ENCODE peak calls at places on chromosomes 12 and 14, in ten cellular contexts. J is right atrium auricular region, Z is tibial artery, X is left ventricle myocardium inferior, E is mesothelial cell of epicardium, U is AG09319, Y is HFFc6, A is epithelial cell of esophagus, Q is psoas muscle, S is cardiac fibroblast. N is an unnamed sample.
A peak's percentile ranks its signal among the peaks of the same experiment; 100 is the strongest.

GRCh38 chr14:59098377-59098776 is 90.1 kb upstream of the DAAM1 start:
- DNase-seq in J (no peak), Z (no peak), X (no peak), E (no peak), U (peak; percentile 40), Y (peak; percentile 94), A (peak; percentile 90), Q (no peak), S (peak; percentile 76), N (no peak)

GRCh38 chr14:70931008-70931407 is 23.7 kb downstream of the PCNX1 start:
- DNase-seq in J (no peak), Z (no peak), X (no peak), E (no peak), U (no peak), Y (no peak), A (peak; percentile 54), Q (no peak), S (no peak), N (no peak)

GRCh38 chr12:109289004-109289403 is 20.1 kb downstream of the FOXN4 start:
- DNase-seq in J (no peak), Z (no peak), X (no peak), E (no peak), U (no peak), Y (no peak), A (no peak), Q (no peak), S (no peak), N (no peak)

GRCh38 chr12:68428724-68429580 is 96.8 kb upstream of the MDM1 start:
- DNase-seq in J (no peak), Z (no peak), X (no peak), E (no peak), U (no peak), Y (peak; percentile 51), A (no peak), Q (no peak), S (peak; percentile 64), N (no peak)

GRCh38 chr12:27112891-27113290 is 30.5 kb upstream of the C12orf71 start:
- DNase-seq in J (no peak), Z (no peak), X (no peak), E (no peak), U (no peak), Y (no peak), A (peak; percentile 21), Q (no peak), S (no peak), N (no peak)

GRCh38 chr14:75222208-75222701 is 45.8 kb upstream of the TMED10 start:
- DNase-seq in J (peak; percentile 69), Z (peak; percentile 73), X (peak; percentile 18), E (no peak), U (no peak), Y (peak; percentile 83), A (peak; percentile 94), Q (no peak), S (peak; percentile 88), N (no peak)

GRCh38 chr12:7143564-7143963 is 13.4 kb downstream of the CLSTN3 start:
- DNase-seq in J (no peak), Z (peak; percentile 45), X (no peak), E (no peak), U (no peak), Y (no peak), A (no peak), Q (no peak), S (no peak), N (no peak)

GRCh38 chr12:95494888-95495287 is 20.9 kb downstream of the METAP2 start:
- DNase-seq in J (no peak), Z (no peak), X (no peak), E (no peak), U (no peak), Y (no peak), A (no peak), Q (no peak), S (no peak), N (no peak)

GRCh38 chr14:94761348-94761998 is 8.4 kb downstream of the GSC start:
- DNase-seq in J (no peak), Z (no peak), X (no peak), E (no peak), U (no peak), Y (no peak), A (no peak), Q (peak; percentile 73), S (no peak), N (no peak)

GRCh38 chr12:74985986-74986319 is 223.7 kb downstream of the KCNC2 start:
- DNase-seq in J (no peak), Z (peak; percentile 37), X (no peak), E (no peak), U (no peak), Y (no peak), A (no peak), Q (no peak), S (no peak), N (no peak)

DNA sequence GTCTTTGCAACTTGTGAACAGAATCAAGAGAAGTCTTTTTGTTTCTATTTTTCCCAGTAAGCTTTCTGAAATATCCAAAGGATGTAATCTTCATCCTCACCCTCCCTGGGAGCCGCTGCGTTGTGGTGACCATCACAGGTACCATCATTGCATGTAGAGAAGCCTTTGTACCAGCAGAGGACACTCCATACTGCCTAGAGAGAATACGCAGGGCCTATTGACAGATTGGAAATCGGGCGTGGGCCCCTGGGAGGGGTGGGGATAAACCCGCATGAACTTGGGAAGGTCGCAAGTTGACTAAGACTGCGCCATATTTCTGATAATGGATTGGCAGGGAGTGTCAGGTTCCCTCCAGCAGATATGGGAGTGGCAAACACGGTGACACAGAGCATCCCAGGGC is 12.7 kb downstream of the KRT1 start:
- DNase-seq in J (no peak), Z (no peak), X (no peak), E (no peak), U (no peak), Y (no peak), A (no peak), Q (no peak), S (no peak), N (no peak)
- TF ChIP-seq CTCF in J (no peak), Z (no peak), X (peak; percentile 50), E (no peak), U (peak; percentile 5), Y (peak; percentile 61), A (peak; percentile 23), Q (no peak), S (peak; percentile 22), N (no peak)

DNA sequence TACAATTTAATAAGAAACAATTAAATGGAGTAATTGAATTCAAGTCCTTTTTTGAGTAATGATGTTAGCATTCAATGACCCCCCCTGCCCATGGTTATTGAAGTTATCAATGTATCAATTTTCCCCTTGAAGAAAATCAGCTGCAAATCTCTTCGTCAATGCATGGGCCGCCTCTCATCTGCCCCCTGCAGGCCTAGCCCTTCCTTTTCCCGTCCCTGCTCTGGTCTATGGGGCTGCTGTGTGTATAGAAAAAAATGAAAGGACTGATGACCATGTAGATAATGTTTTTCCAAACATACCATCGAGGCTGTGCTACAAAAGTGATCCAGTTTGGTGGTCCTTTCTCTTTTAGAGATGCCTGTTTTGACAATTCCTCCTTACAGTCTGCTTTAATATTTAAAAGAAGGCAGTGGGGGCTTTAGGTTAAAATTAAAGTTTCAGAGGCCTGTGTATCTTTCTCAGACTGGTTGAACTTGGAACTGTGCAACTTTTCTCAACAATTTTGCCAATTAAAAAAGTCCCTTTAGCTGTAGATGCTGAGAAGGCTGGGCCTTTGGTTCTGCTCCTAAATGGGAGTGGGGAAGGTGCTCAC is 98.4 kb downstream of the APAF1 start:
- DNase-seq in J (no peak), Z (no peak), X (no peak), E (no peak), U (no peak), Y (no peak), A (peak; percentile 38), Q (no peak), S (peak; percentile 11), N (no peak)
- TF ChIP-seq CTCF in J (no peak), Z (peak; percentile 8), X (peak; percentile 21), E (peak; percentile 17), U (peak; percentile 34), Y (peak; percentile 41), A (peak; percentile 63), Q (no peak), S (peak; percentile 66), N (no peak)

GRCh38 chr12:122081108-122081696 is 2.6 kb downstream of the MLXIP start:
- DNase-seq in J (no peak), Z (peak; percentile 65), X (no peak), E (no peak), U (no peak), Y (peak; percentile 42), A (peak; percentile 84), Q (no peak), S (peak; percentile 76), N (no peak)

GRCh38 chr12:122082621-122083356 is 4.2 kb downstream of the MLXIP start:
- DNase-seq in J (no peak), Z (peak; percentile 28), X (no peak), E (no peak), U (no peak), Y (no peak), A (no peak), Q (no peak), S (peak; percentile 29), N (no peak)

GRCh38 chr12:122079532-122080081 is 1.1 kb downstream of the MLXIP start:
- DNase-seq in J (no peak), Z (peak; percentile 66), X (no peak), E (no peak), U (no peak), Y (no peak), A (no peak), Q (no peak), S (no peak), N (no peak)

GRCh38 chr12:122080149-122081107 is 1.9 kb downstream of the MLXIP start:
- DNase-seq in J (peak; percentile 85), Z (peak; percentile 90), X (peak; percentile 53), E (no peak), U (no peak), Y (peak; percentile 76), A (peak; percentile 91), Q (peak; percentile 70), S (peak; percentile 93), N (peak; percentile 45)

DNA sequence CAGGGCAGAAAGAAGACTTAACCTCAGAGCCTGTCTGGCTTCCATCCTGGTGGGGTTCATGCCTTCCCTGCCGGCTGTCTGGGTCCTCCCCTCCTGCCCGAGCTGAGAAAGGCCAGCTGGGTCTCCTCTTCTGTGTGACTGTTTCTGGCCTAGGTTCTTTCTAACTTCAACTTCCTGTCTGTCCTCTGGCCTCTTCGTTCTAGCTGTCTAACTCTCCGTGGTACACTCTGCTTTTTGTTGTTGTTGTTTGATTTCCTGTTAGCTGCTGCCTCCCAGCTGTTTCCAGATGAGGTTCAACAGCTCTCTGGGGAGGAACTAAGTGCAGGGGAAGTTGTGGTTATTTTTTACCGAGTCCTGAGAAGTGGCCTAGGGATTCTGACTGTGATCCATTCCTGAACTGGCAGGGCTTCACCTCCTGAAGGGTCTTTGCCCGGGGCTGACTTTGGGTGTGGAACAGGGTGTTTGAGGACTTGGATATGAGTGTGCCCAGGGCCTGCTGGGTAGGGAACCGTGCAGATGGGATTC is 3.2 kb downstream of the MLXIP start:
- DNase-seq in J (no peak), Z (peak; percentile 63), X (peak; percentile 60), E (no peak), U (no peak), Y (peak; percentile 35), A (no peak), Q (peak; percentile 41), S (peak; percentile 91), N (no peak)
- TF ChIP-seq CTCF in J (no peak), Z (no peak), X (peak; percentile 7), E (no peak), U (no peak), Y (no peak), A (peak; percentile 4), Q (no peak), S (no peak), N (no peak)

DNA sequence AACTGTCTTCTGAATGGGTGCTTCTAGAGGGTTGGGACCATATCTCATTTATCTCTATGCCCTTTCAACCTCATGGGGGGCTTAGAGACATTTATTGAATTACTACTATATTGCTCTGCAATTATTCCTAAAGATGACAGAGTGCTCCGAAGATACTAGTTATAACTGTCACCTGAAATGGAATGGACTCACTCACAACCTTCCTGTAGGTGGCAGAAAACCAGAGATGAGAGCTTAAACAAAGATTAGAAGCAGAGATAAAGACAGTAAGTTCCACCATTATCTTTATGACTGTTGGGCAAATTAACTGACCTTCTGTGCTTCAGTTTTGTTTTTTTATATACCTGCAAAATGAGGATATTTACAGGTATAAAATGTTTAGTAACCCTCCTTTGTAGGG is 31.5 kb upstream of the GTF2A1 start:
- DNase-seq in J (no peak), Z (no peak), X (no peak), E (no peak), U (no peak), Y (no peak), A (no peak), Q (no peak), S (no peak), N (no peak)
- TF ChIP-seq CTCF in J (no peak), Z (no peak), X (no peak), E (no peak), U (no peak), Y (no peak), A (peak; percentile 22), Q (no peak), S (no peak), N (no peak)